ENCODE peak calls at places on chromosomes 4 and X, in ten cellular contexts. P is posterior vena cava; Y is small intestine; K is A172; C is occipital lobe; W is stimulated activated CD8-positive, alpha-beta memory T cell treated with anti-CD3 and anti-CD28 coated beads, Interleukin-4, amount 100 ng/mL, for 48 hours; A is SW480; B is anterior cingulate cortex; F is AG04449; H is Caco-2. Q is an unnamed sample.

GRCh38 chr4:67933755-67934154 is 29.5 kb downstream of the TMPRSS11A start:
- DNase-seq in P (no peak), Y (no peak), K (peak; percentile 3), C (no peak), W (no peak), A (no peak), B (no peak), F (no peak), H (no peak), Q (no peak)

GRCh38 chr4:25440478-25441030 is 63.5 kb downstream of the ANAPC4 start:
- DNase-seq in P (no peak), Y (no peak), K (no peak), C (no peak), W (no peak), A (no peak), B (no peak), F (no peak), H (no peak), Q (no peak)

GRCh38 chr4:53315300-53315699 is 50.6 kb downstream of the SCFD2 start:
- DNase-seq in P (no peak), Y (peak; percentile 48), K (no peak), C (no peak), W (no peak), A (no peak), B (no peak), F (no peak), H (no peak), Q (no peak)

GRCh38 chr4:188201851-188202250 is 62.6 kb downstream of the TRIML1 start:
- DNase-seq in P (no peak), Y (no peak), K (no peak), C (no peak), W (no peak), A (no peak), B (no peak), F (no peak), H (no peak), Q (no peak)

GRCh38 chr4:122863626-122864025 is 37.0 kb downstream of the FGF2 start:
- DNase-seq in P (no peak), Y (no peak), K (no peak), C (no peak), W (no peak), A (no peak), B (no peak), F (no peak), H (no peak), Q (no peak)

GRCh38 chrX:31213941-31214340 is 142.1 kb upstream of the FTHL17 start:
- DNase-seq in P (no peak), Y (peak; percentile 7), K (no peak), C (no peak), W (no peak), A (peak; percentile 3), B (no peak), F (no peak), H (no peak), Q (no peak)

GRCh38 chr4:81523672-81524436 is 52.1 kb upstream of the RASGEF1B start:
- DNase-seq in P (no peak), Y (peak; percentile 39), K (no peak), C (no peak), W (no peak), A (no peak), B (no peak), F (no peak), H (no peak), Q (no peak)

GRCh38 chr4:19947349-19947748 is 304.4 kb upstream of the SLIT2 start:
- DNase-seq in P (no peak), Y (no peak), K (no peak), C (no peak), W (no peak), A (no peak), B (no peak), F (peak; percentile 24), H (no peak), Q (no peak)

GRCh38 chrX:150051096-150051495 is 112.8 kb upstream of the EOLA2 start:
- DNase-seq in P (no peak), Y (no peak), K (peak; percentile 38), C (no peak), W (no peak), A (no peak), B (no peak), F (no peak), H (no peak), Q (no peak)

GRCh38 chr4:39446842-39447573 is 11.7 kb downstream of the RPL9 start:
- DNase-seq in P (peak; percentile 89), Y (peak; percentile 75), K (no peak), C (no peak), W (peak; percentile 56), A (no peak), B (no peak), F (no peak), H (no peak), Q (no peak)

GRCh38 chrX:69151898-69152297 is 13.4 kb downstream of the PJA1 start:
- DNase-seq in P (peak; percentile 57), Y (no peak), K (no peak), C (no peak), W (no peak), A (no peak), B (no peak), F (no peak), H (no peak), Q (no peak)

GRCh38 chr4:13642163-13642562 is 14.6 kb upstream of the BOD1L1 start:
- DNase-seq in P (no peak), Y (no peak), K (no peak), C (no peak), W (no peak), A (no peak), B (no peak), F (no peak), H (no peak), Q (no peak)

GRCh38 chr4:107937040-107937439 is 5.7 kb downstream of the CYP2U1 start:
- DNase-seq in P (no peak), Y (no peak), K (no peak), C (no peak), W (no peak), A (no peak), B (no peak), F (no peak), H (no peak), Q (no peak)

GRCh38 chrX:141341341-141341740 is 99.0 kb upstream of the SPANXC start:
- DNase-seq in P (no peak), Y (no peak), K (peak; percentile 46), C (no peak), W (no peak), A (no peak), B (no peak), F (peak; percentile 24), H (no peak), Q (no peak)

GRCh38 chr4:39850727-39851126 is 127.0 kb downstream of the PDS5A start:
- DNase-seq in P (no peak), Y (no peak), K (no peak), C (no peak), W (no peak), A (no peak), B (no peak), F (no peak), H (no peak), Q (no peak)

GRCh38 chrX:1486749-1487361 is 34.1 kb upstream of the ASMTL start:
- DNase-seq in P (no peak), Y (no peak), K (no peak), C (no peak), W (peak; percentile 19), A (no peak), B (no peak), F (no peak), H (no peak), Q (no peak)

GRCh38 chr4:7425171-7425570 is 9.6 kb downstream of the PSAPL1 start:
- DNase-seq in P (peak; percentile 72), Y (no peak), K (no peak), C (no peak), W (no peak), A (no peak), B (no peak), F (no peak), H (peak; percentile 17), Q (no peak)

GRCh38 chr4:99606716-99607115 is 32.1 kb downstream of the MTTP start:
- DNase-seq in P (no peak), Y (no peak), K (no peak), C (no peak), W (no peak), A (no peak), B (no peak), F (no peak), H (no peak), Q (no peak)

GRCh38 chr4:99413160-99413559 is 22.0 kb downstream of the ADH7 start:
- DNase-seq in P (no peak), Y (peak; percentile 84), K (no peak), C (no peak), W (no peak), A (no peak), B (no peak), F (no peak), H (no peak), Q (no peak)

GRCh38 chr4:85928775-85929585 is 430.9 kb downstream of the MAPK10 start:
- DNase-seq in P (no peak), Y (peak; percentile 82), K (peak; percentile 9), C (no peak), W (no peak), A (no peak), B (no peak), F (peak; percentile 14), H (peak; percentile 71), Q (no peak)

GRCh38 chrX:39491548-39492297 is 606.0 kb downstream of the BCOR start:
- DNase-seq in P (no peak), Y (peak; percentile 46), K (no peak), C (no peak), W (peak; percentile 62), A (no peak), B (no peak), F (no peak), H (no peak), Q (no peak)

GRCh38 chr4:38124961-38125360 is 164.8 kb downstream of the PTTG2 start:
- DNase-seq in P (no peak), Y (no peak), K (no peak), C (no peak), W (no peak), A (no peak), B (no peak), F (no peak), H (no peak), Q (no peak)

GRCh38 chrX:23883737-23884354 is 23.9 kb downstream of the APOO start:
- DNase-seq in P (no peak), Y (peak; percentile 40), K (peak; percentile 94), C (no peak), W (no peak), A (peak; percentile 93), B (no peak), F (no peak), H (no peak), Q (no peak)

GRCh38 chr4:139528377-139529005 is 27.5 kb downstream of the SETD7 start:
- DNase-seq in P (peak; percentile 87), Y (peak; percentile 31), K (peak; percentile 14), C (no peak), W (no peak), A (peak; percentile 3), B (no peak), F (peak; percentile 52), H (no peak), Q (no peak)

GRCh38 chr4:20299515-20299914 is 47.8 kb downstream of the SLIT2 start:
- DNase-seq in P (no peak), Y (no peak), K (peak; percentile 37), C (no peak), W (no peak), A (no peak), B (no peak), F (no peak), H (no peak), Q (no peak)

GRCh38 chr4:108683479-108683878 is 33.1 kb downstream of the OSTC start:
- DNase-seq in P (no peak), Y (peak; percentile 35), K (peak; percentile 30), C (no peak), W (no peak), A (peak; percentile 37), B (no peak), F (no peak), H (no peak), Q (no peak)

GRCh38 chrX:38055170-38055847 is 49.0 kb downstream of the SYTL5 start:
- DNase-seq in P (no peak), Y (no peak), K (peak; percentile 55), C (no peak), W (no peak), A (no peak), B (no peak), F (no peak), H (no peak), Q (no peak)

GRCh38 chr4:122728781-122729330 is 3.6 kb upstream of the BBS12 start:
- DNase-seq in P (no peak), Y (no peak), K (no peak), C (no peak), W (no peak), A (no peak), B (no peak), F (no peak), H (no peak), Q (no peak)

Q was measured in DMS 273 treated with DMSO at 0.1 percent for 48 hours.